ENCODE peak calls at places on chromosomes 13 and 19, in eight cellular contexts. One of them, this sample, is unnamed.

GRCh38 chr19:21328402-21328801 is 808 bp downstream of the ZNF708 start:
- DNase-seq in AG04449: no peak
- DNase-seq in PC-9: no peak
- DNase-seq in astrocyte of the spinal cord: no peak
- DNase-seq in IMR-90: no peak
- DNase-seq in fibroblast of villous mesenchyme: peak; percentile 12
- DNase-seq in bronchial epithelial cell: peak; percentile 7
- DNase-seq in upper lobe of right lung: no peak
- DNase-seq in this sample: no peak

GRCh38 chr13:112877496-112877895 is 91.5 kb upstream of the MCF2L start:
- DNase-seq in PC-9: no peak
- DNase-seq in bronchial epithelial cell: no peak
- DNase-seq in fibroblast of villous mesenchyme: no peak
- DNase-seq in IMR-90: no peak
- DNase-seq in AG04449: no peak
- DNase-seq in astrocyte of the spinal cord: no peak
- DNase-seq in upper lobe of right lung: no peak
- DNase-seq in this sample: no peak

GRCh38 chr13:99086869-99087129 is 108.9 kb upstream of the DOCK9 start:
- DNase-seq in bronchial epithelial cell: no peak
- DNase-seq in AG04449: no peak
- DNase-seq in astrocyte of the spinal cord: no peak
- DNase-seq in IMR-90: no peak
- DNase-seq in PC-9: no peak
- DNase-seq in fibroblast of villous mesenchyme: no peak
- DNase-seq in upper lobe of right lung: peak; percentile 81
- DNase-seq in this sample: no peak

GRCh38 chr13:50912851-50913250 is 3.3 kb downstream of the RNASEH2B start:
- DNase-seq in IMR-90: peak; percentile 55
- DNase-seq in upper lobe of right lung: no peak
- DNase-seq in PC-9: no peak
- DNase-seq in astrocyte of the spinal cord: no peak
- DNase-seq in bronchial epithelial cell: no peak
- DNase-seq in AG04449: no peak
- DNase-seq in fibroblast of villous mesenchyme: peak; percentile 86
- DNase-seq in this sample: no peak

GRCh38 chr19:8552810-8553209 is 24.4 kb downstream of the MYO1F start:
- DNase-seq in IMR-90: peak; percentile 62
- DNase-seq in astrocyte of the spinal cord: peak; percentile 16
- DNase-seq in fibroblast of villous mesenchyme: peak; percentile 5
- DNase-seq in upper lobe of right lung: no peak
- DNase-seq in bronchial epithelial cell: no peak
- DNase-seq in AG04449: no peak
- DNase-seq in PC-9: no peak
- DNase-seq in this sample: no peak

GRCh38 chr19:13521066-13521465 is 14.8 kb upstream of the CACNA1A start:
- DNase-seq in upper lobe of right lung: no peak
- DNase-seq in PC-9: no peak
- DNase-seq in astrocyte of the spinal cord: no peak
- DNase-seq in AG04449: no peak
- DNase-seq in bronchial epithelial cell: no peak
- DNase-seq in fibroblast of villous mesenchyme: no peak
- DNase-seq in IMR-90: peak; percentile 24
- DNase-seq in this sample: no peak

GRCh38 chr19:49635530-49636229 is 4.3 kb downstream of the RRAS start:
- DNase-seq in upper lobe of right lung: no peak
- DNase-seq in bronchial epithelial cell: no peak
- DNase-seq in AG04449: no peak
- DNase-seq in fibroblast of villous mesenchyme: no peak
- DNase-seq in PC-9: no peak
- DNase-seq in astrocyte of the spinal cord: no peak
- DNase-seq in IMR-90: peak; percentile 50
- DNase-seq in this sample: no peak

GRCh38 chr13:30334663-30335386 is 27.5 kb upstream of the KATNAL1 start:
- DNase-seq in IMR-90: peak; percentile 4
- DNase-seq in fibroblast of villous mesenchyme: peak; percentile 33
- DNase-seq in AG04449: no peak
- DNase-seq in PC-9: no peak
- DNase-seq in astrocyte of the spinal cord: peak; percentile 12
- DNase-seq in upper lobe of right lung: no peak
- DNase-seq in bronchial epithelial cell: peak; percentile 17
- DNase-seq in this sample: no peak

GRCh38 chr13:112106467-112107141 is 39.7 kb downstream of the SOX1 start:
- DNase-seq in astrocyte of the spinal cord: no peak
- DNase-seq in upper lobe of right lung: no peak
- DNase-seq in fibroblast of villous mesenchyme: no peak
- DNase-seq in bronchial epithelial cell: no peak
- DNase-seq in AG04449: no peak
- DNase-seq in PC-9: no peak
- DNase-seq in IMR-90: no peak
- DNase-seq in this sample: no peak

GRCh38 chr19:40633207-40633606 is 32.0 kb downstream of the LTBP4 start:
- DNase-seq in IMR-90: peak; percentile 85
- DNase-seq in AG04449: peak; percentile 26
- DNase-seq in fibroblast of villous mesenchyme: no peak
- DNase-seq in bronchial epithelial cell: peak; percentile 73
- DNase-seq in PC-9: no peak
- DNase-seq in astrocyte of the spinal cord: peak; percentile 60
- DNase-seq in upper lobe of right lung: no peak
- DNase-seq in this sample: no peak

GRCh38 chr19:3770136-3771032 is 1.6 kb downstream of the RAX2 start:
- DNase-seq in IMR-90: no peak
- DNase-seq in bronchial epithelial cell: no peak
- DNase-seq in upper lobe of right lung: no peak
- DNase-seq in fibroblast of villous mesenchyme: no peak
- DNase-seq in astrocyte of the spinal cord: no peak
- DNase-seq in PC-9: no peak
- DNase-seq in AG04449: no peak
- DNase-seq in this sample: no peak

GRCh38 chr13:97492257-97492656 is 58.3 kb downstream of the RAP2A start:
- DNase-seq in fibroblast of villous mesenchyme: no peak
- DNase-seq in astrocyte of the spinal cord: no peak
- DNase-seq in AG04449: no peak
- DNase-seq in PC-9: no peak
- DNase-seq in IMR-90: no peak
- DNase-seq in bronchial epithelial cell: peak; percentile 63
- DNase-seq in upper lobe of right lung: no peak
- DNase-seq in this sample: no peak

GRCh38 chr19:35300340-35300649 is 8.3 kb downstream of the MAG start:
- DNase-seq in AG04449: no peak
- DNase-seq in PC-9: no peak
- DNase-seq in fibroblast of villous mesenchyme: no peak
- DNase-seq in upper lobe of right lung: no peak
- DNase-seq in astrocyte of the spinal cord: no peak
- DNase-seq in IMR-90: no peak
- DNase-seq in bronchial epithelial cell: no peak
- DNase-seq in this sample: no peak

GRCh38 chr19:35303357-35303915 is 11.5 kb downstream of the MAG start:
- DNase-seq in upper lobe of right lung: no peak
- DNase-seq in fibroblast of villous mesenchyme: no peak
- DNase-seq in PC-9: no peak
- DNase-seq in AG04449: no peak
- DNase-seq in IMR-90: no peak
- DNase-seq in astrocyte of the spinal cord: no peak
- DNase-seq in bronchial epithelial cell: no peak
- DNase-seq in this sample: no peak

GRCh38 chr19:35302446-35302845 is 10.5 kb downstream of the MAG start:
- DNase-seq in IMR-90: no peak
- DNase-seq in fibroblast of villous mesenchyme: no peak
- DNase-seq in bronchial epithelial cell: no peak
- DNase-seq in AG04449: no peak
- DNase-seq in upper lobe of right lung: no peak
- DNase-seq in PC-9: no peak
- DNase-seq in astrocyte of the spinal cord: no peak
- DNase-seq in this sample: no peak

GRCh38 chr19:35304036-35304435 is 12.1 kb downstream of the MAG start:
- DNase-seq in PC-9: no peak
- DNase-seq in astrocyte of the spinal cord: no peak
- DNase-seq in bronchial epithelial cell: no peak
- DNase-seq in IMR-90: no peak
- DNase-seq in upper lobe of right lung: no peak
- DNase-seq in fibroblast of villous mesenchyme: no peak
- DNase-seq in AG04449: no peak
- DNase-seq in this sample: no peak

GRCh38 chr19:35301961-35302360 is 10.0 kb downstream of the MAG start:
- DNase-seq in IMR-90: no peak
- DNase-seq in astrocyte of the spinal cord: no peak
- DNase-seq in bronchial epithelial cell: no peak
- DNase-seq in PC-9: no peak
- DNase-seq in AG04449: no peak
- DNase-seq in fibroblast of villous mesenchyme: no peak
- DNase-seq in upper lobe of right lung: no peak
- DNase-seq in this sample: no peak
- H3K4me3 ChIP-seq in IMR-90: no peak overlapping the region
- H3K4me3 ChIP-seq in astrocyte of the spinal cord: no peak overlapping the region
- H3K4me3 ChIP-seq in bronchial epithelial cell: no peak overlapping the region
- H3K4me3 ChIP-seq in PC-9: no peak overlapping the region
- H3K4me3 ChIP-seq in AG04449: no peak overlapping the region
- H3K4me3 ChIP-seq in fibroblast of villous mesenchyme: no peak overlapping the region
- H3K4me3 ChIP-seq in upper lobe of right lung: no peak overlapping the region
- H3K4me3 ChIP-seq in this sample: no peak overlapping the region

DNA sequence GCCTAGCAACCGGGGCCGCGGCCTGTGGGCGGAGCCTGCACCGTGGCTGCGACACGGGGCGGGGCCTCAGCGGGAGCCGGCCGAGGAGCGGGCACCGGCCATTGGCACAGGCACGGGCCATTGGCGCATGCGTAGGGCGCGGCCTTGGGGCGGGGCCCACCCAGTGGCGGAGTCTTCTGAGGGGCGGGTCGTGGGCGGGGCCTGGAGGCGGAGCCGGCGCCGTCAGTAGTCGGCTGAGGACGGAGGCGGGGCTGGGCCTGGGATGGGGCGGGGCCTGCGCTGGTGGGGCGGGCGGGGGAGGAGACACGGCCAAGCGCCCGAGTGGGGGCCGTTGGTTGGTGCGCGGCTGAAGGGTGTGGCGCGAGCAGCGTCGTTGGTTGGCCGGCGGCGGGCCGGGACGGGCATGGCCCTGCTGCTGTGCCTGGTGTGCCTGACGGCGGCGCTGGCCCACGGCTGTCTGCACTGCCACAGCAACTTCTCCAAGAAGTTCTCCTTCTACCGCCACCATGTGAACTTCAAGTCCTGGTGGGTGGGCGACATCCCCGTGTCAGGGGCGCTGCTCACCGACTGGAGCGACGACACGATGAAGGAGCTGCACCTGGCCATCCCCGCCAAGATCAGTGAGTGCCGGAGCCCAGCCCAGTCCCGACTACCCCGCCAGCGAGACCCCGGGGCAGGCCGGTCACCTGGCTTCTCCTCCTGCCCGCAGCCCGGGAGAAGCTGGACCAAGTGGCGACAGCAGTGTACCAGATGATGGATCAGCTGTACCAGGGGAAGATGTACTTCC is at the start of gene IZUMO4:
- DNase-seq in PC-9: peak; percentile 95
- DNase-seq in astrocyte of the spinal cord: peak; percentile 97
- DNase-seq in fibroblast of villous mesenchyme: peak; percentile 98
- DNase-seq in IMR-90: peak; percentile 96
- DNase-seq in upper lobe of right lung: peak; percentile 100
- DNase-seq in bronchial epithelial cell: peak; percentile 81
- DNase-seq in AG04449: peak; percentile 64
- DNase-seq in this sample: peak; percentile 79
- TF ChIP-seq CTCF in PC-9: no peak
- TF ChIP-seq CTCF in astrocyte of the spinal cord: peak; percentile 36
- TF ChIP-seq CTCF in fibroblast of villous mesenchyme: peak; percentile 39
- TF ChIP-seq CTCF in IMR-90: peak; percentile 43
- TF ChIP-seq CTCF in upper lobe of right lung: peak; percentile 56
- TF ChIP-seq CTCF in bronchial epithelial cell: peak; percentile 53
- TF ChIP-seq CTCF in AG04449: peak; percentile 67
- TF ChIP-seq CTCF in this sample: peak; percentile 39

DNA sequence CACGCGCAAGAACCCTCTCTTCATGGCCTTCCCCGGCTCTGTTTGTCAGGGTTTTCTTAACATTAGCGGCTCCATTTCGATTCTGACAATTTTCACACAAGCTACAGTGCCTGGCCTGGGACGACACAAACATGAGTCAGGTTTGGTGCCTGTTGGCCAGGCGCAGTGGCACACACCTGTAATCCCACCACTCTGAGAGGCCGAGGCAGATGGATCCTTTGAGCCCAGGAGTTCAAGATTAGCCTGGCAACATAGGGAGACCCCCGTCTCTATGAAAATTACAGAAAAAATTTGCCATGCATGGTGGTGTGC is 1.9 kb upstream of the RAB20 start:
- DNase-seq in upper lobe of right lung: peak; percentile 35
- DNase-seq in bronchial epithelial cell: no peak
- DNase-seq in astrocyte of the spinal cord: no peak
- DNase-seq in PC-9: no peak
- DNase-seq in IMR-90: no peak
- DNase-seq in fibroblast of villous mesenchyme: no peak
- DNase-seq in AG04449: no peak
- DNase-seq in this sample: no peak
- H3K4me3 ChIP-seq in upper lobe of right lung: peak overlapping the region; percentile 92
- H3K4me3 ChIP-seq in bronchial epithelial cell: no peak overlapping the region
- H3K4me3 ChIP-seq in astrocyte of the spinal cord: no peak overlapping the region
- H3K4me3 ChIP-seq in PC-9: peak overlapping the region; percentile 91
- H3K4me3 ChIP-seq in IMR-90: no peak overlapping the region
- H3K4me3 ChIP-seq in fibroblast of villous mesenchyme: peak overlapping the region; percentile 81
- H3K4me3 ChIP-seq in AG04449: no peak overlapping the region
- H3K4me3 ChIP-seq in this sample: no peak overlapping the region

GRCh38 chr19:50664204-50664603 is 15.0 kb downstream of the C19orf81 start:
- DNase-seq in PC-9: no peak
- DNase-seq in upper lobe of right lung: no peak
- DNase-seq in bronchial epithelial cell: no peak
- DNase-seq in fibroblast of villous mesenchyme: no peak
- DNase-seq in IMR-90: no peak
- DNase-seq in astrocyte of the spinal cord: no peak
- DNase-seq in AG04449: no peak
- DNase-seq in this sample: no peak

GRCh38 chr19:50662442-50663279 is 13.4 kb downstream of the C19orf81 start:
- DNase-seq in bronchial epithelial cell: no peak
- DNase-seq in IMR-90: no peak
- DNase-seq in astrocyte of the spinal cord: no peak
- DNase-seq in PC-9: no peak
- DNase-seq in fibroblast of villous mesenchyme: no peak
- DNase-seq in AG04449: no peak
- DNase-seq in upper lobe of right lung: no peak
- DNase-seq in this sample: no peak

GRCh38 chr19:50661087-50661486 is 11.8 kb downstream of the C19orf81 start:
- DNase-seq in AG04449: no peak
- DNase-seq in IMR-90: no peak
- DNase-seq in PC-9: no peak
- DNase-seq in bronchial epithelial cell: no peak
- DNase-seq in upper lobe of right lung: no peak
- DNase-seq in astrocyte of the spinal cord: no peak
- DNase-seq in fibroblast of villous mesenchyme: no peak
- DNase-seq in this sample: no peak

GRCh38 chr19:50661675-50662441 is 12.6 kb downstream of the C19orf81 start:
- DNase-seq in IMR-90: no peak
- DNase-seq in upper lobe of right lung: no peak
- DNase-seq in fibroblast of villous mesenchyme: no peak
- DNase-seq in bronchial epithelial cell: no peak
- DNase-seq in PC-9: no peak
- DNase-seq in astrocyte of the spinal cord: no peak
- DNase-seq in AG04449: no peak
- DNase-seq in this sample: no peak

DNA sequence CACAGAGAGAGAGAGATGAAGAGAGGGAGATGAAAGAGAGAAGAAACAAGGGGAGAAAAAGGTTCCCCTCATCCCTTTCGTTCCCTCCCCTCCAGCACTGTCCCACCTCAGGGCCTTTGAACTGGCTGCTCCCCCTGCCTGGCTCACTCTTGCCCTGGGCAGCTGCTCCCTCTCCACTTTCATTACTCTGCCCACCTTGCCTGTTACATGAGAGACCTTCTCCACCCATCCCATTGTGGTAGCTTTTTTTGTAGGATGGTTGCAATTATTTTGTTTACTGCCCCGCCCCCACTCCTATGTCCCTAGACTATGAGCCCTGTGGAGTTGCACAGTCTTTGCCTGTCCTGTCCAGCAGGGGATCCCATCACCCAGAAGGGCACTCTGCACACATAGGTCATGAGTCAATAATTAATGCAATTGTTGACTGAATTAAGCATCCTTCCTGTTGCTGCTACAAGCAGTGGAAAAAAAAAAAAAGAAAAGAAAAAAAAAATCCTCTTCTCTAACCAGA is 14.1 kb downstream of the C19orf81 start:
- DNase-seq in bronchial epithelial cell: no peak
- DNase-seq in PC-9: no peak
- DNase-seq in IMR-90: no peak
- DNase-seq in astrocyte of the spinal cord: no peak
- DNase-seq in AG04449: no peak
- DNase-seq in upper lobe of right lung: no peak
- DNase-seq in fibroblast of villous mesenchyme: no peak
- DNase-seq in this sample: no peak
- TF ChIP-seq CTCF in bronchial epithelial cell: no peak
- TF ChIP-seq CTCF in PC-9: peak; percentile 44
- TF ChIP-seq CTCF in IMR-90: peak; percentile 17
- TF ChIP-seq CTCF in astrocyte of the spinal cord: no peak
- TF ChIP-seq CTCF in AG04449: no peak
- TF ChIP-seq CTCF in upper lobe of right lung: no peak
- TF ChIP-seq CTCF in fibroblast of villous mesenchyme: no peak
- TF ChIP-seq CTCF in this sample: no peak

This sample was measured in AG09309.